ENCODE peak calls at places on chromosomes 1 and 21, in seven cellular contexts. One of them, this sample, is unnamed.
A peak's percentile ranks its signal among the peaks of the same experiment; 100 is the strongest.

GRCh38 chr1:186620951-186621350 is 59.3 kb downstream of the PTGS2 start:
- DNase-seq in colonic mucosa: no peak
- DNase-seq in Ammon's horn: no peak
- DNase-seq in NCI-H1092 treated with DMSO at 0.1 percent for 48 hours: no peak
- DNase-seq in stimulated activated CD8-positive, alpha-beta memory T cell treated with anti-CD3 and anti-CD28 coated beads, Interleukin-2, amount 100 ng/mL, for 1 hour: no peak
- DNase-seq in kidney tubule cell: peak; percentile 20
- DNase-seq in hepatocyte: no peak
- DNase-seq in this sample: no peak

GRCh38 chr21:32306021-32306780 is 7.5 kb downstream of the MRAP start:
- DNase-seq in colonic mucosa: peak; percentile 14
- DNase-seq in Ammon's horn: peak; percentile 94
- DNase-seq in NCI-H1092 treated with DMSO at 0.1 percent for 48 hours: no peak
- DNase-seq in stimulated activated CD8-positive, alpha-beta memory T cell treated with anti-CD3 and anti-CD28 coated beads, Interleukin-2, amount 100 ng/mL, for 1 hour: no peak
- DNase-seq in kidney tubule cell: no peak
- DNase-seq in hepatocyte: no peak
- DNase-seq in this sample: no peak

GRCh38 chr1:94694234-94694915 is 125.8 kb upstream of the SLC44A3 start:
- DNase-seq in colonic mucosa: no peak
- DNase-seq in Ammon's horn: no peak
- DNase-seq in NCI-H1092 treated with DMSO at 0.1 percent for 48 hours: no peak
- DNase-seq in stimulated activated CD8-positive, alpha-beta memory T cell treated with anti-CD3 and anti-CD28 coated beads, Interleukin-2, amount 100 ng/mL, for 1 hour: no peak
- DNase-seq in kidney tubule cell: no peak
- DNase-seq in hepatocyte: no peak
- DNase-seq in this sample: no peak

GRCh38 chr21:18499761-18500376 is 96.3 kb upstream of the TMPRSS15 start:
- DNase-seq in colonic mucosa: peak; percentile 30
- DNase-seq in Ammon's horn: peak; percentile 47
- DNase-seq in NCI-H1092 treated with DMSO at 0.1 percent for 48 hours: peak; percentile 44
- DNase-seq in stimulated activated CD8-positive, alpha-beta memory T cell treated with anti-CD3 and anti-CD28 coated beads, Interleukin-2, amount 100 ng/mL, for 1 hour: no peak
- DNase-seq in kidney tubule cell: peak; percentile 35
- DNase-seq in hepatocyte: peak; percentile 77
- DNase-seq in this sample: peak; percentile 62

GRCh38 chr1:43664369-43664768 is 14.4 kb downstream of the KDM4A start:
- DNase-seq in colonic mucosa: no peak
- DNase-seq in Ammon's horn: no peak
- DNase-seq in NCI-H1092 treated with DMSO at 0.1 percent for 48 hours: no peak
- DNase-seq in stimulated activated CD8-positive, alpha-beta memory T cell treated with anti-CD3 and anti-CD28 coated beads, Interleukin-2, amount 100 ng/mL, for 1 hour: no peak
- DNase-seq in kidney tubule cell: no peak
- DNase-seq in hepatocyte: no peak
- DNase-seq in this sample: no peak

GRCh38 chr1:164596149-164596548 is 37.2 kb downstream of the PBX1 start:
- DNase-seq in colonic mucosa: no peak
- DNase-seq in Ammon's horn: no peak
- DNase-seq in NCI-H1092 treated with DMSO at 0.1 percent for 48 hours: no peak
- DNase-seq in stimulated activated CD8-positive, alpha-beta memory T cell treated with anti-CD3 and anti-CD28 coated beads, Interleukin-2, amount 100 ng/mL, for 1 hour: no peak
- DNase-seq in kidney tubule cell: no peak
- DNase-seq in hepatocyte: no peak
- DNase-seq in this sample: no peak

GRCh38 chr1:229572286-229572685 is 13.8 kb upstream of the ABCB10 start:
- DNase-seq in colonic mucosa: no peak
- DNase-seq in Ammon's horn: no peak
- DNase-seq in NCI-H1092 treated with DMSO at 0.1 percent for 48 hours: no peak
- DNase-seq in stimulated activated CD8-positive, alpha-beta memory T cell treated with anti-CD3 and anti-CD28 coated beads, Interleukin-2, amount 100 ng/mL, for 1 hour: no peak
- DNase-seq in kidney tubule cell: no peak
- DNase-seq in hepatocyte: no peak
- DNase-seq in this sample: no peak

GRCh38 chr1:1605724-1606123 is 5.8 kb upstream of the FNDC10 start:
- DNase-seq in colonic mucosa: no peak
- DNase-seq in Ammon's horn: no peak
- DNase-seq in NCI-H1092 treated with DMSO at 0.1 percent for 48 hours: no peak
- DNase-seq in stimulated activated CD8-positive, alpha-beta memory T cell treated with anti-CD3 and anti-CD28 coated beads, Interleukin-2, amount 100 ng/mL, for 1 hour: no peak
- DNase-seq in kidney tubule cell: no peak
- DNase-seq in hepatocyte: no peak
- DNase-seq in this sample: no peak

GRCh38 chr1:201275266-201275666 is 8.0 kb upstream of the PKP1 start:
- DNase-seq in colonic mucosa: peak; percentile 85
- DNase-seq in Ammon's horn: no peak
- DNase-seq in NCI-H1092 treated with DMSO at 0.1 percent for 48 hours: no peak
- DNase-seq in stimulated activated CD8-positive, alpha-beta memory T cell treated with anti-CD3 and anti-CD28 coated beads, Interleukin-2, amount 100 ng/mL, for 1 hour: no peak
- DNase-seq in kidney tubule cell: peak; percentile 94
- DNase-seq in hepatocyte: no peak
- DNase-seq in this sample: no peak

GRCh38 chr1:158999301-159000069 is 10.2 kb upstream of the IFI16 start:
- DNase-seq in colonic mucosa: peak; percentile 67
- DNase-seq in Ammon's horn: peak; percentile 93
- DNase-seq in NCI-H1092 treated with DMSO at 0.1 percent for 48 hours: no peak
- DNase-seq in stimulated activated CD8-positive, alpha-beta memory T cell treated with anti-CD3 and anti-CD28 coated beads, Interleukin-2, amount 100 ng/mL, for 1 hour: no peak
- DNase-seq in kidney tubule cell: peak; percentile 77
- DNase-seq in hepatocyte: peak; percentile 87
- DNase-seq in this sample: peak; percentile 54

GRCh38 chr21:28221984-28222383 is 770.7 kb downstream of the LTN1 start:
- DNase-seq in colonic mucosa: no peak
- DNase-seq in Ammon's horn: no peak
- DNase-seq in NCI-H1092 treated with DMSO at 0.1 percent for 48 hours: no peak
- DNase-seq in stimulated activated CD8-positive, alpha-beta memory T cell treated with anti-CD3 and anti-CD28 coated beads, Interleukin-2, amount 100 ng/mL, for 1 hour: no peak
- DNase-seq in kidney tubule cell: no peak
- DNase-seq in hepatocyte: no peak
- DNase-seq in this sample: no peak

GRCh38 chr1:245431706-245432105 is 276.9 kb downstream of the KIF26B start:
- DNase-seq in colonic mucosa: no peak
- DNase-seq in Ammon's horn: no peak
- DNase-seq in NCI-H1092 treated with DMSO at 0.1 percent for 48 hours: no peak
- DNase-seq in stimulated activated CD8-positive, alpha-beta memory T cell treated with anti-CD3 and anti-CD28 coated beads, Interleukin-2, amount 100 ng/mL, for 1 hour: no peak
- DNase-seq in kidney tubule cell: no peak
- DNase-seq in hepatocyte: no peak
- DNase-seq in this sample: no peak

GRCh38 chr1:205360166-205360565 is 3.4 kb upstream of the KLHDC8A start:
- DNase-seq in colonic mucosa: no peak
- DNase-seq in Ammon's horn: peak; percentile 79
- DNase-seq in NCI-H1092 treated with DMSO at 0.1 percent for 48 hours: peak; percentile 87
- DNase-seq in stimulated activated CD8-positive, alpha-beta memory T cell treated with anti-CD3 and anti-CD28 coated beads, Interleukin-2, amount 100 ng/mL, for 1 hour: no peak
- DNase-seq in kidney tubule cell: no peak
- DNase-seq in hepatocyte: no peak
- DNase-seq in this sample: peak; percentile 68

GRCh38 chr21:25863747-25864146 is 129.0 kb downstream of the GABPA start:
- DNase-seq in colonic mucosa: no peak
- DNase-seq in Ammon's horn: no peak
- DNase-seq in NCI-H1092 treated with DMSO at 0.1 percent for 48 hours: no peak
- DNase-seq in stimulated activated CD8-positive, alpha-beta memory T cell treated with anti-CD3 and anti-CD28 coated beads, Interleukin-2, amount 100 ng/mL, for 1 hour: no peak
- DNase-seq in kidney tubule cell: no peak
- DNase-seq in hepatocyte: no peak
- DNase-seq in this sample: no peak

GRCh38 chr21:44925027-44925755 is 4.5 kb upstream of the ITGB2 start:
- DNase-seq in colonic mucosa: no peak
- DNase-seq in Ammon's horn: no peak
- DNase-seq in NCI-H1092 treated with DMSO at 0.1 percent for 48 hours: no peak
- DNase-seq in stimulated activated CD8-positive, alpha-beta memory T cell treated with anti-CD3 and anti-CD28 coated beads, Interleukin-2, amount 100 ng/mL, for 1 hour: no peak
- DNase-seq in kidney tubule cell: peak; percentile 49
- DNase-seq in hepatocyte: no peak
- DNase-seq in this sample: no peak

GRCh38 chr1:149849246-149849946 is 50.0 kb upstream of the BOLA1 start:
- DNase-seq in colonic mucosa: peak; percentile 17
- DNase-seq in Ammon's horn: peak; percentile 1
- DNase-seq in NCI-H1092 treated with DMSO at 0.1 percent for 48 hours: no peak
- DNase-seq in stimulated activated CD8-positive, alpha-beta memory T cell treated with anti-CD3 and anti-CD28 coated beads, Interleukin-2, amount 100 ng/mL, for 1 hour: no peak
- DNase-seq in kidney tubule cell: peak; percentile 1
- DNase-seq in hepatocyte: no peak
- DNase-seq in this sample: peak; percentile 18

GRCh38 chr1:111570781-111571181 is 48.8 kb upstream of the RAP1A start:
- DNase-seq in colonic mucosa: no peak
- DNase-seq in Ammon's horn: no peak
- DNase-seq in NCI-H1092 treated with DMSO at 0.1 percent for 48 hours: no peak
- DNase-seq in stimulated activated CD8-positive, alpha-beta memory T cell treated with anti-CD3 and anti-CD28 coated beads, Interleukin-2, amount 100 ng/mL, for 1 hour: peak; percentile 6
- DNase-seq in kidney tubule cell: peak; percentile 24
- DNase-seq in hepatocyte: no peak
- DNase-seq in this sample: no peak